ENCODE peak calls at places on chromosomes 13 and 19, in six cellular contexts. One of them, this sample, is unnamed. For H3K9me3, the result is how much of the 10 kb centered on the place peaks cover.

GRCh38 chr19:38323276-38323675 is 3.6 kb downstream of the KCNK6 start:
- DNase-seq in kidney: no peak
- DNase-seq in CD4-positive, CD25-positive, alpha-beta regulatory T cell: no peak
- DNase-seq in thoracic aorta: no peak
- DNase-seq in IMR-90: no peak
- DNase-seq in stomach: no peak
- DNase-seq in this sample: no peak

GRCh38 chr13:62119739-62120700 is 704.4 kb upstream of the PCDH20 start:
- DNase-seq in kidney: no peak
- DNase-seq in IMR-90: peak
- DNase-seq in CD4-positive, CD25-positive, alpha-beta regulatory T cell: no peak
- DNase-seq in stomach: no peak
- DNase-seq in thoracic aorta: no peak
- DNase-seq in this sample: no peak

GRCh38 chr19:50697414-50698124 is 22.0 kb downstream of the SHANK1 start:
- DNase-seq in kidney: no peak
- DNase-seq in IMR-90: no peak
- DNase-seq in CD4-positive, CD25-positive, alpha-beta regulatory T cell: no peak
- DNase-seq in stomach: no peak
- DNase-seq in thoracic aorta: no peak
- DNase-seq in this sample: no peak

GRCh38 chr13:46529509-46529908 is 23.5 kb upstream of the LRCH1 start:
- DNase-seq in kidney: no peak
- DNase-seq in IMR-90: no peak
- DNase-seq in stomach: no peak
- DNase-seq in thoracic aorta: no peak
- DNase-seq in CD4-positive, CD25-positive, alpha-beta regulatory T cell: no peak
- DNase-seq in this sample: no peak

GRCh38 chr13:54210397-54211050 is 1181.9 kb downstream of the OLFM4 start:
- DNase-seq in kidney: no peak
- DNase-seq in thoracic aorta: no peak
- DNase-seq in stomach: no peak
- DNase-seq in IMR-90: no peak
- DNase-seq in CD4-positive, CD25-positive, alpha-beta regulatory T cell: no peak
- DNase-seq in this sample: no peak

GRCh38 chr13:97627566-97627965 is 193.6 kb downstream of the RAP2A start:
- DNase-seq in IMR-90: peak
- DNase-seq in stomach: no peak
- DNase-seq in thoracic aorta: no peak
- DNase-seq in kidney: peak
- DNase-seq in CD4-positive, CD25-positive, alpha-beta regulatory T cell: no peak
- DNase-seq in this sample: no peak

GRCh38 chr19:18645035-18645511 is 8.2 kb downstream of the KLHL26 start:
- DNase-seq in CD4-positive, CD25-positive, alpha-beta regulatory T cell: no peak
- DNase-seq in thoracic aorta: peak
- DNase-seq in kidney: peak
- DNase-seq in stomach: no peak
- DNase-seq in IMR-90: no peak
- DNase-seq in this sample: no peak

GRCh38 chr13:73657821-73658540 is 476.2 kb downstream of the KLF12 start:
- DNase-seq in kidney: no peak
- DNase-seq in CD4-positive, CD25-positive, alpha-beta regulatory T cell: no peak
- DNase-seq in IMR-90: no peak
- DNase-seq in thoracic aorta: peak
- DNase-seq in stomach: no peak
- DNase-seq in this sample: no peak

GRCh38 chr19:30719189-30719990 is 347.2 kb downstream of the ZNF536 start:
- DNase-seq in stomach: peak
- DNase-seq in kidney: peak
- DNase-seq in thoracic aorta: no peak
- DNase-seq in CD4-positive, CD25-positive, alpha-beta regulatory T cell: no peak
- DNase-seq in IMR-90: no peak
- DNase-seq in this sample: peak

GRCh38 chr13:91346062-91346461 is 1.4 kb upstream of the MIR17HG start:
- DNase-seq in CD4-positive, CD25-positive, alpha-beta regulatory T cell: no peak
- DNase-seq in stomach: no peak
- DNase-seq in thoracic aorta: no peak
- DNase-seq in IMR-90: no peak
- DNase-seq in kidney: no peak
- DNase-seq in this sample: no peak

GRCh38 chr19:51101171-51101865 is 6.9 kb downstream of the CTU1 start:
- DNase-seq in IMR-90: no peak
- DNase-seq in stomach: no peak
- DNase-seq in kidney: no peak
- DNase-seq in thoracic aorta: no peak
- DNase-seq in CD4-positive, CD25-positive, alpha-beta regulatory T cell: no peak
- DNase-seq in this sample: no peak

GRCh38 chr19:23116802-23117571 is at the start of gene ZNF730:
- DNase-seq in kidney: peak
- DNase-seq in IMR-90: peak
- DNase-seq in CD4-positive, CD25-positive, alpha-beta regulatory T cell: peak
- DNase-seq in thoracic aorta: no peak
- DNase-seq in stomach: no peak
- DNase-seq in this sample: no peak

GRCh38 chr13:95608640-95609280 is 35.7 kb downstream of the DZIP1 start:
- DNase-seq in CD4-positive, CD25-positive, alpha-beta regulatory T cell: no peak
- DNase-seq in thoracic aorta: no peak
- DNase-seq in IMR-90: no peak
- DNase-seq in stomach: no peak
- DNase-seq in kidney: no peak
- DNase-seq in this sample: no peak

GRCh38 chr13:112637017-112637801 is 49.3 kb upstream of the TUBGCP3 start:
- DNase-seq in CD4-positive, CD25-positive, alpha-beta regulatory T cell: no peak
- DNase-seq in stomach: no peak
- DNase-seq in kidney: peak
- DNase-seq in thoracic aorta: no peak
- DNase-seq in IMR-90: no peak
- DNase-seq in this sample: no peak

GRCh38 chr13:45231722-45232121 is 30.9 kb upstream of the KCTD4 start:
- DNase-seq in thoracic aorta: no peak
- DNase-seq in stomach: no peak
- DNase-seq in kidney: no peak
- DNase-seq in IMR-90: peak
- DNase-seq in CD4-positive, CD25-positive, alpha-beta regulatory T cell: no peak
- DNase-seq in this sample: no peak

GRCh38 chr19:4971424-4971793 is 2.5 kb downstream of the KDM4B start:
- DNase-seq in kidney: no peak
- DNase-seq in stomach: peak
- DNase-seq in CD4-positive, CD25-positive, alpha-beta regulatory T cell: peak
- DNase-seq in IMR-90: no peak
- DNase-seq in thoracic aorta: no peak
- DNase-seq in this sample: peak

GRCh38 chr13:75876371-75877050 is 240.4 kb downstream of the LMO7 start:
- DNase-seq in kidney: no peak
- DNase-seq in IMR-90: peak
- DNase-seq in thoracic aorta: no peak
- DNase-seq in CD4-positive, CD25-positive, alpha-beta regulatory T cell: peak
- DNase-seq in stomach: peak
- DNase-seq in this sample: no peak

GRCh38 chr13:94065741-94066140 is 413.7 kb downstream of the DCT start:
- DNase-seq in CD4-positive, CD25-positive, alpha-beta regulatory T cell: no peak
- DNase-seq in kidney: no peak
- DNase-seq in thoracic aorta: no peak
- DNase-seq in stomach: no peak
- DNase-seq in IMR-90: peak
- DNase-seq in this sample: no peak

GRCh38 chr13:29568731-29569130 is 26.8 kb downstream of the SLC7A1 start:
- DNase-seq in kidney: no peak
- DNase-seq in stomach: no peak
- DNase-seq in CD4-positive, CD25-positive, alpha-beta regulatory T cell: no peak
- DNase-seq in IMR-90: no peak
- DNase-seq in thoracic aorta: no peak
- DNase-seq in this sample: no peak

GRCh38 chr13:20197361-20197834 is 4.7 kb upstream of the GJB2 start:
- DNase-seq in stomach: no peak
- DNase-seq in CD4-positive, CD25-positive, alpha-beta regulatory T cell: peak
- DNase-seq in IMR-90: peak
- DNase-seq in kidney: no peak
- DNase-seq in thoracic aorta: no peak
- DNase-seq in this sample: no peak

GRCh38 chr13:33075996-33076395 is 59.8 kb downstream of the KL start:
- DNase-seq in thoracic aorta: no peak
- DNase-seq in IMR-90: no peak
- DNase-seq in stomach: no peak
- DNase-seq in CD4-positive, CD25-positive, alpha-beta regulatory T cell: no peak
- DNase-seq in kidney: no peak
- DNase-seq in this sample: no peak

GRCh38 chr19:35041548-35042055 is at the start of gene HPN:
- DNase-seq in thoracic aorta: no peak
- DNase-seq in kidney: peak
- DNase-seq in CD4-positive, CD25-positive, alpha-beta regulatory T cell: no peak
- DNase-seq in IMR-90: no peak
- DNase-seq in stomach: peak
- DNase-seq in this sample: no peak

GRCh38 chr13:89407357-89407756 is 1736.2 kb downstream of the SLITRK5 start:
- DNase-seq in IMR-90: no peak
- DNase-seq in CD4-positive, CD25-positive, alpha-beta regulatory T cell: no peak
- DNase-seq in stomach: no peak
- DNase-seq in thoracic aorta: no peak
- DNase-seq in kidney: no peak
- DNase-seq in this sample: no peak

GRCh38 chr13:89401209-89401810 is 1730.1 kb downstream of the SLITRK5 start:
- DNase-seq in stomach: no peak
- DNase-seq in CD4-positive, CD25-positive, alpha-beta regulatory T cell: no peak
- DNase-seq in thoracic aorta: no peak
- DNase-seq in IMR-90: peak
- DNase-seq in kidney: no peak
- DNase-seq in this sample: no peak

GRCh38 chr13:89402211-89402610 is 1731.0 kb downstream of the SLITRK5 start:
- DNase-seq in kidney: no peak
- DNase-seq in stomach: no peak
- DNase-seq in IMR-90: no peak
- DNase-seq in thoracic aorta: no peak
- DNase-seq in CD4-positive, CD25-positive, alpha-beta regulatory T cell: no peak
- DNase-seq in this sample: no peak
- H3K9me3 ChIP-seq in kidney: under half
- H3K9me3 ChIP-seq in stomach: under half
- H3K9me3 ChIP-seq in IMR-90: under half
- H3K9me3 ChIP-seq in thoracic aorta: under half
- H3K9me3 ChIP-seq in CD4-positive, CD25-positive, alpha-beta regulatory T cell: under half
- H3K9me3 ChIP-seq in this sample: under half

GRCh38 chr19:10625003-10625761 is at the start of gene SLC44A2:
- DNase-seq in CD4-positive, CD25-positive, alpha-beta regulatory T cell: no peak
- DNase-seq in thoracic aorta: no peak
- DNase-seq in kidney: peak
- DNase-seq in stomach: peak
- DNase-seq in IMR-90: peak
- DNase-seq in this sample: peak
- H3K4me3 ChIP-seq in CD4-positive, CD25-positive, alpha-beta regulatory T cell: peak
- H3K4me3 ChIP-seq in thoracic aorta: peak
- H3K4me3 ChIP-seq in kidney: peak
- H3K4me3 ChIP-seq in stomach: peak
- H3K4me3 ChIP-seq in IMR-90: peak
- H3K4me3 ChIP-seq in this sample: peak

DNA sequence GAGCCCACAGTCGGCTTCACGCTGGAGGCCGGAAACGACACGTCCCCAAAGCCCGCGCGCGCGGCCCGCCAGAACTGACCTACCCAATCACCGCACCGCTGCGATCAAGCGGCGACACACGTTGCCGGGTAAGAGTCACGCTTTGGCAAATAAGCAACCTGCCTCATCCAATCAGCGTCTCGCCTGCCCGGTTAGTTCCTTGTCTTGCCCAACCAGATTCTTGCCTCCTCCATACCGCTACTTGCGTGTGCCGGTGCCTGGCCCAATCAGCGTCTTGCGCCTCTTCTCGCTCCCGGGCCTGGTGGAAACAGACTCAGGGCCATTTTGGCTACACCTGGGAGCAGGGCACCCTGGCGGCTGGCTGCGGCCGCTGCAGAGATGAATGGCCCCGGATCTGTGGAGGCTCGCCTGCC is 11.6 kb upstream of the ZNF544 start:
- DNase-seq in kidney: no peak
- DNase-seq in CD4-positive, CD25-positive, alpha-beta regulatory T cell: no peak
- DNase-seq in thoracic aorta: no peak
- DNase-seq in IMR-90: no peak
- DNase-seq in stomach: no peak
- DNase-seq in this sample: no peak
- H3K9me3 ChIP-seq in kidney: under half
- H3K9me3 ChIP-seq in CD4-positive, CD25-positive, alpha-beta regulatory T cell: half or more
- H3K9me3 ChIP-seq in thoracic aorta: half or more
- H3K9me3 ChIP-seq in IMR-90: half or more
- H3K9me3 ChIP-seq in stomach: half or more
- H3K9me3 ChIP-seq in this sample: half or more

GRCh38 chr19:6528544-6529121 is 2.2 kb upstream of the TNFSF9 start:
- DNase-seq in CD4-positive, CD25-positive, alpha-beta regulatory T cell: no peak
- DNase-seq in thoracic aorta: no peak
- DNase-seq in stomach: no peak
- DNase-seq in kidney: no peak
- DNase-seq in IMR-90: no peak
- DNase-seq in this sample: peak
- H3K4me3 ChIP-seq in CD4-positive, CD25-positive, alpha-beta regulatory T cell: no peak
- H3K4me3 ChIP-seq in thoracic aorta: no peak
- H3K4me3 ChIP-seq in stomach: no peak
- H3K4me3 ChIP-seq in kidney: no peak
- H3K4me3 ChIP-seq in IMR-90: no peak
- H3K4me3 ChIP-seq in this sample: no peak